ENCODE peak calls at places on chromosomes 6 and 20, in five cellular contexts. W is CD4-positive, alpha-beta T cell; B is GM12865; D is osteocyte; X is GM20000. L is an unnamed sample.

GRCh38 chr6:161029195-161029809 is 37.7 kb downstream of the MAP3K4 start:
- DNase-seq in X (peak; percentile 63), D (no peak), W (no peak), B (peak; percentile 74), L (no peak)

GRCh38 chr6:37435816-37436215 is 2.8 kb downstream of the CMTR1 start:
- DNase-seq in W (no peak), D (no peak), X (no peak), B (no peak), L (no peak)

GRCh38 chr6:110656492-110656891 is 158.8 kb downstream of the CDK19 start:
- DNase-seq in B (no peak), D (no peak), X (no peak), W (no peak), L (no peak)

GRCh38 chr20:50191065-50191565 is 485 bp downstream of the CEBPB start:
- DNase-seq in D (no peak), B (peak; percentile 79), W (peak; percentile 29), X (peak; percentile 75), L (no peak)

GRCh38 chr20:57244627-57245214 is 21.7 kb downstream of the BMP7 start:
- DNase-seq in X (no peak), W (no peak), B (no peak), D (no peak), L (no peak)

GRCh38 chr6:106444777-106445507 is 84.4 kb downstream of the CRYBG1 start:
- DNase-seq in D (no peak), X (peak; percentile 77), B (peak; percentile 77), W (no peak), L (no peak)

GRCh38 chr20:6231551-6231950 is 108.7 kb upstream of the FERMT1 start:
- DNase-seq in B (no peak), D (no peak), X (no peak), W (no peak), L (no peak)

GRCh38 chr6:42984924-42985475 is 630 bp downstream of the PPP2R5D start:
- DNase-seq in D (no peak), W (no peak), B (peak; percentile 30), X (no peak), L (no peak)

GRCh38 chr6:17638212-17638611 is 38.1 kb downstream of the FAM8A1 start:
- DNase-seq in D (no peak), X (no peak), B (no peak), W (no peak), L (no peak)

GRCh38 chr6:156912431-156912830 is 135.3 kb downstream of the ARID1B start:
- DNase-seq in B (peak; percentile 38), D (no peak), W (no peak), X (peak; percentile 20), L (no peak)

GRCh38 chr20:32155017-32155965 is 45.8 kb downstream of the TM9SF4 start:
- DNase-seq in W (no peak), X (peak; percentile 49), D (no peak), B (peak; percentile 45), L (peak; percentile 57)

GRCh38 chr20:25000268-25000801 is 7.8 kb upstream of the APMAP start:
- DNase-seq in B (no peak), D (no peak), X (no peak), W (no peak), L (no peak)

GRCh38 chr6:157655139-157655538 is 167.9 kb upstream of the SNX9 start:
- DNase-seq in D (no peak), X (no peak), B (no peak), W (no peak), L (no peak)

GRCh38 chr6:41406821-41407787 is 71.7 kb downstream of the NCR2 start:
- DNase-seq in X (no peak), D (no peak), B (no peak), W (no peak), L (no peak)

GRCh38 chr6:45419574-45420082 is 41.9 kb upstream of the SUPT3H start:
- DNase-seq in W (peak; percentile 34), B (peak; percentile 45), D (peak; percentile 85), X (peak; percentile 39), L (no peak)

GRCh38 chr6:9204171-9204570 is 768.8 kb upstream of the SLC35B3 start:
- DNase-seq in W (no peak), D (no peak), X (no peak), B (no peak), L (no peak)

GRCh38 chr6:139590206-139590605 is 215.8 kb upstream of the CITED2 start:
- DNase-seq in B (no peak), W (no peak), D (no peak), X (no peak), L (no peak)

GRCh38 chr6:161027385-161027784 is 35.8 kb downstream of the MAP3K4 start:
- DNase-seq in X (no peak), D (no peak), B (no peak), W (no peak), L (no peak)

GRCh38 chr6:13427838-13428527 is 59.4 kb downstream of the GFOD1 start:
- DNase-seq in D (no peak), B (peak; percentile 99), W (peak; percentile 48), X (peak; percentile 77), L (no peak)
- TF ChIP-seq CTCF in D (no peak), B (peak; percentile 58), W (peak; percentile 40), X (no peak), L (no peak)

GRCh38 chr6:29071831-29072723 is 15.0 kb downstream of the OR2B3 start:
- DNase-seq in X (peak; percentile 16), D (no peak), B (peak; percentile 48), W (no peak), L (no peak)
- TF ChIP-seq CTCF in X (peak; percentile 10), D (peak; percentile 46), B (peak; percentile 65), W (no peak), L (no peak)

GRCh38 chr6:144434308-144434990 is 149.3 kb downstream of the UTRN start:
- DNase-seq in B (no peak), W (no peak), D (no peak), X (no peak), L (no peak)
- TF ChIP-seq CTCF in B (no peak), W (no peak), D (no peak), X (no peak), L (no peak)

GRCh38 chr6:44073612-44074382 is 53.5 kb downstream of the MRPL14 start:
- DNase-seq in W (no peak), D (no peak), X (no peak), B (peak; percentile 46), L (no peak)
- TF ChIP-seq CTCF in W (no peak), D (no peak), X (no peak), B (peak; percentile 28), L (no peak)

DNA sequence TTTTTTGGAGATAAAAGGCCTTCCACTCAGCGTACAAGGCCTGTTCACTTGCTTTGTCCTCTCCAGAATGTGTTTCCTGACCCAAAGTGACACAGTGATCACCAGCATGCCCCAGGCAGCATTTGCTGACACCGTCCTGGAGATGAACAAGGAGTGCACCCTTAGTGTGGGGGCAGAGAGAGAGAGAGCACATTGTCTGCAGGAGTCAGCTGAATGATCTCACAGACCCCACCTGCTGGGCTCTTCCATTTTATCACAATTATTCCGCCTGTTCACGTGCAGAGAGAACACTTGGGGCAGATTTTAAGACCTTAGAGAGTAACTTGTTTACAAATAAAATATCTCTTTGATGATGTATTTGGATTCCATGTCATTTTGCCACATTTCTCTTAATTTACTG is 22.4 kb upstream of the MAS1L start:
- DNase-seq in X (no peak), D (peak; percentile 62), W (no peak), B (no peak), L (no peak)
- TF ChIP-seq CTCF in X (no peak), D (no peak), W (no peak), B (no peak), L (no peak)

GRCh38 chr6:170150590-170150945 is 140.3 kb downstream of the DLL1 start:
- DNase-seq in B (no peak), D (no peak), W (no peak), X (no peak), L (no peak)
- TF ChIP-seq CTCF in B (no peak), D (no peak), W (no peak), X (no peak), L (no peak)

GRCh38 chr6:31836676-31837611 is 9.4 kb downstream of the HSPA1B start:
- DNase-seq in D (no peak), W (no peak), X (no peak), B (no peak), L (no peak)
- TF ChIP-seq CTCF in D (peak; percentile 29), W (no peak), X (no peak), B (no peak), L (no peak)

DNA sequence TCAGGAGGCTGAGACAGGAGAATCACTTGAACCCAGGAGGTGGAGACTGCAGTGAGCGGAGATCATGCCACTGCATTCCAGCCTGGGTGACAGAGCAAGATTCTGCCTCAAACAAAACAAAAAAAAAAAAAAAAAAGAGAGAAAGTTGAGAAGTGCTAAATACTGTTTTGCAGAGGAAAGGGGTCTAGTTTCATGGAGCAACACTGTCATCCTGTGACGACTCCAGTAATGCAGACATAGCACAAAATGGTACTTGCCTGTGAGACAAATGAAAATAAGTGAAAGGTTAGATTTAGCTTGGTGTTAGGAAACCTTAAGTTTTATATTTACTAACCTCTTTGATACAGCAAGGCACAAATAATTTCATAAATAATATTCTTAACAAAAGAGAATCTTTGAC is 29.7 kb downstream of the CEP162 start:
- DNase-seq in W (no peak), B (no peak), X (no peak), D (no peak), L (no peak)
- TF ChIP-seq CTCF in W (no peak), B (no peak), X (no peak), D (peak; percentile 51), L (no peak)

GRCh38 chr6:7424967-7425807 is 35.6 kb downstream of the RIOK1 start:
- DNase-seq in B (peak; percentile 15), X (no peak), D (no peak), W (no peak), L (no peak)
- TF ChIP-seq CTCF in B (peak; percentile 12), X (no peak), D (peak; percentile 73), W (no peak), L (peak; percentile 27)

GRCh38 chr6:149194815-149195558 is 122.5 kb upstream of the TAB2 start:
- DNase-seq in D (no peak), B (peak; percentile 52), W (no peak), X (no peak), L (no peak)

GRCh38 chr6:149196091-149196490 is 121.4 kb upstream of the TAB2 start:
- DNase-seq in B (no peak), D (no peak), X (no peak), W (no peak), L (no peak)

GRCh38 chr6:149200282-149200936 is 117.1 kb upstream of the TAB2 start:
- DNase-seq in X (no peak), D (no peak), B (no peak), W (no peak), L (no peak)

GRCh38 chr6:149198265-149198664 is 119.2 kb upstream of the TAB2 start:
- DNase-seq in D (no peak), B (no peak), W (no peak), X (no peak), L (no peak)

DNA sequence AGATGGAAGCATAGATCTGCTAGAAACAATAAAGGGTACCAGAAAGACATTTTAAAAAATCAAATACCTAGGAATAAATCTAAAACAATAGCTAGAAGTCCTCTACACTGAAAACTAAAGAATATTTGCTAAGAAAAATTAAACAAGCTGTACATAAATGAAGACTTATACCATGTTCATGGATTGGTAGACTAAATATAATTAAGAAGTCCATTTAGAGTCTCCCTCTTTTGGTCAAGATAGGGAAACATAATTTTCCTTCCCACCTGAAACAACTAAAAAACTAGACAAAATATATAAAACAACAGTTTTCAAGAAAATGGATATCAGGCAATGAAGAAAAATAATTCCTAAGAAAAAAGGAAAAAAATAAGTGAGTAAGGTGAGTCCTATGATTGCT is 120.0 kb upstream of the TAB2 start:
- DNase-seq in X (no peak), D (no peak), B (no peak), W (no peak), L (no peak)
- TF ChIP-seq CTCF in X (no peak), D (peak; percentile 25), B (no peak), W (no peak), L (no peak)

L was measured in omental fat pad.